ENCODE peak calls at places on chromosome 20, in seven cellular contexts. One of them, this sample, is unnamed.

GRCh38 chr20:54879393-54879792 is 404.0 kb downstream of the DOK5 start:
- DNase-seq in psoas muscle: no peak
- DNase-seq in HT1080: no peak
- DNase-seq in cerebellar nuclear complex: no peak
- DNase-seq in NCI-H2029 treated with DMSO at 0.1 percent for 48 hours: no peak
- DNase-seq in T-helper 2 cell: no peak
- DNase-seq in NCI-H2081 treated with DMSO at 0.1 percent for 48 hours: no peak
- DNase-seq in this sample: no peak

GRCh38 chr20:5674176-5674660 is 76.0 kb upstream of the SHLD1 start:
- DNase-seq in psoas muscle: no peak
- DNase-seq in HT1080: peak
- DNase-seq in cerebellar nuclear complex: no peak
- DNase-seq in NCI-H2029 treated with DMSO at 0.1 percent for 48 hours: peak
- DNase-seq in T-helper 2 cell: no peak
- DNase-seq in NCI-H2081 treated with DMSO at 0.1 percent for 48 hours: no peak
- DNase-seq in this sample: peak

GRCh38 chr20:56724246-56724757 is 95.2 kb downstream of the TFAP2C start:
- DNase-seq in psoas muscle: no peak
- DNase-seq in HT1080: no peak
- DNase-seq in cerebellar nuclear complex: no peak
- DNase-seq in NCI-H2029 treated with DMSO at 0.1 percent for 48 hours: no peak
- DNase-seq in T-helper 2 cell: no peak
- DNase-seq in NCI-H2081 treated with DMSO at 0.1 percent for 48 hours: no peak
- DNase-seq in this sample: no peak

GRCh38 chr20:47075263-47075662 is 180.6 kb downstream of the EYA2 start:
- DNase-seq in psoas muscle: no peak
- DNase-seq in HT1080: no peak
- DNase-seq in cerebellar nuclear complex: no peak
- DNase-seq in NCI-H2029 treated with DMSO at 0.1 percent for 48 hours: no peak
- DNase-seq in T-helper 2 cell: no peak
- DNase-seq in NCI-H2081 treated with DMSO at 0.1 percent for 48 hours: no peak
- DNase-seq in this sample: no peak

GRCh38 chr20:15703171-15703911 is 869.9 kb downstream of the KIF16B start:
- DNase-seq in psoas muscle: no peak
- DNase-seq in HT1080: peak
- DNase-seq in cerebellar nuclear complex: no peak
- DNase-seq in NCI-H2029 treated with DMSO at 0.1 percent for 48 hours: no peak
- DNase-seq in T-helper 2 cell: no peak
- DNase-seq in NCI-H2081 treated with DMSO at 0.1 percent for 48 hours: no peak
- DNase-seq in this sample: peak

GRCh38 chr20:49552007-49552406 is 15.9 kb downstream of the PTGIS start:
- DNase-seq in psoas muscle: no peak
- DNase-seq in HT1080: no peak
- DNase-seq in cerebellar nuclear complex: no peak
- DNase-seq in NCI-H2029 treated with DMSO at 0.1 percent for 48 hours: no peak
- DNase-seq in T-helper 2 cell: no peak
- DNase-seq in NCI-H2081 treated with DMSO at 0.1 percent for 48 hours: no peak
- DNase-seq in this sample: no peak

GRCh38 chr20:3701061-3701998 is 11.1 kb downstream of the SIGLEC1 start:
- DNase-seq in psoas muscle: no peak
- DNase-seq in HT1080: no peak
- DNase-seq in cerebellar nuclear complex: no peak
- DNase-seq in NCI-H2029 treated with DMSO at 0.1 percent for 48 hours: no peak
- DNase-seq in T-helper 2 cell: no peak
- DNase-seq in NCI-H2081 treated with DMSO at 0.1 percent for 48 hours: no peak
- DNase-seq in this sample: no peak

GRCh38 chr20:57087705-57088104 is 178.7 kb downstream of the BMP7 start:
- DNase-seq in psoas muscle: no peak
- DNase-seq in HT1080: no peak
- DNase-seq in cerebellar nuclear complex: no peak
- DNase-seq in NCI-H2029 treated with DMSO at 0.1 percent for 48 hours: no peak
- DNase-seq in T-helper 2 cell: no peak
- DNase-seq in NCI-H2081 treated with DMSO at 0.1 percent for 48 hours: no peak
- DNase-seq in this sample: no peak

GRCh38 chr20:3101737-3102574 is 17.4 kb upstream of the AVP start:
- DNase-seq in psoas muscle: no peak
- DNase-seq in HT1080: no peak
- DNase-seq in cerebellar nuclear complex: no peak
- DNase-seq in NCI-H2029 treated with DMSO at 0.1 percent for 48 hours: no peak
- DNase-seq in T-helper 2 cell: no peak
- DNase-seq in NCI-H2081 treated with DMSO at 0.1 percent for 48 hours: no peak
- DNase-seq in this sample: no peak

GRCh38 chr20:33419140-33419974 is 18.0 kb upstream of the CDK5RAP1 start:
- DNase-seq in psoas muscle: peak
- DNase-seq in HT1080: no peak
- DNase-seq in cerebellar nuclear complex: no peak
- DNase-seq in NCI-H2029 treated with DMSO at 0.1 percent for 48 hours: no peak
- DNase-seq in T-helper 2 cell: no peak
- DNase-seq in NCI-H2081 treated with DMSO at 0.1 percent for 48 hours: no peak
- DNase-seq in this sample: no peak

GRCh38 chr20:62906209-62906608 is 20.1 kb downstream of the DIDO1 start:
- DNase-seq in psoas muscle: peak
- DNase-seq in HT1080: no peak
- DNase-seq in cerebellar nuclear complex: peak
- DNase-seq in NCI-H2029 treated with DMSO at 0.1 percent for 48 hours: no peak
- DNase-seq in T-helper 2 cell: no peak
- DNase-seq in NCI-H2081 treated with DMSO at 0.1 percent for 48 hours: no peak
- DNase-seq in this sample: no peak

GRCh38 chr20:824490-824889 is 9.0 kb upstream of the FAM110A start:
- DNase-seq in psoas muscle: no peak
- DNase-seq in HT1080: no peak
- DNase-seq in cerebellar nuclear complex: no peak
- DNase-seq in NCI-H2029 treated with DMSO at 0.1 percent for 48 hours: no peak
- DNase-seq in T-helper 2 cell: no peak
- DNase-seq in NCI-H2081 treated with DMSO at 0.1 percent for 48 hours: no peak
- DNase-seq in this sample: no peak

GRCh38 chr20:14644698-14645097 is 307.3 kb upstream of the FLRT3 start:
- DNase-seq in psoas muscle: no peak
- DNase-seq in HT1080: no peak
- DNase-seq in cerebellar nuclear complex: no peak
- DNase-seq in NCI-H2029 treated with DMSO at 0.1 percent for 48 hours: peak
- DNase-seq in T-helper 2 cell: no peak
- DNase-seq in NCI-H2081 treated with DMSO at 0.1 percent for 48 hours: peak
- DNase-seq in this sample: no peak

GRCh38 chr20:63556873-63557478 is 3.0 kb downstream of the FNDC11 start:
- DNase-seq in psoas muscle: no peak
- DNase-seq in HT1080: no peak
- DNase-seq in cerebellar nuclear complex: no peak
- DNase-seq in NCI-H2029 treated with DMSO at 0.1 percent for 48 hours: no peak
- DNase-seq in T-helper 2 cell: no peak
- DNase-seq in NCI-H2081 treated with DMSO at 0.1 percent for 48 hours: no peak
- DNase-seq in this sample: no peak

GRCh38 chr20:1210501-1210900 is 7.2 kb downstream of the C20orf202 start:
- DNase-seq in psoas muscle: no peak
- DNase-seq in HT1080: no peak
- DNase-seq in cerebellar nuclear complex: no peak
- DNase-seq in NCI-H2029 treated with DMSO at 0.1 percent for 48 hours: no peak
- DNase-seq in T-helper 2 cell: no peak
- DNase-seq in NCI-H2081 treated with DMSO at 0.1 percent for 48 hours: no peak
- DNase-seq in this sample: no peak

GRCh38 chr20:5484926-5485325 is 168.2 kb upstream of the PROKR2 start:
- DNase-seq in psoas muscle: no peak
- DNase-seq in HT1080: no peak
- DNase-seq in cerebellar nuclear complex: no peak
- DNase-seq in NCI-H2029 treated with DMSO at 0.1 percent for 48 hours: no peak
- DNase-seq in T-helper 2 cell: no peak
- DNase-seq in NCI-H2081 treated with DMSO at 0.1 percent for 48 hours: no peak
- DNase-seq in this sample: no peak

GRCh38 chr20:43379239-43379917 is 78.3 kb upstream of the SRSF6 start:
- DNase-seq in psoas muscle: no peak
- DNase-seq in HT1080: peak
- DNase-seq in cerebellar nuclear complex: no peak
- DNase-seq in NCI-H2029 treated with DMSO at 0.1 percent for 48 hours: no peak
- DNase-seq in T-helper 2 cell: no peak
- DNase-seq in NCI-H2081 treated with DMSO at 0.1 percent for 48 hours: no peak
- DNase-seq in this sample: no peak

GRCh38 chr20:31915491-31916280 is 36.2 kb downstream of the PDRG1 start:
- DNase-seq in psoas muscle: no peak
- DNase-seq in HT1080: no peak
- DNase-seq in cerebellar nuclear complex: no peak
- DNase-seq in NCI-H2029 treated with DMSO at 0.1 percent for 48 hours: no peak
- DNase-seq in T-helper 2 cell: no peak
- DNase-seq in NCI-H2081 treated with DMSO at 0.1 percent for 48 hours: peak
- DNase-seq in this sample: no peak

GRCh38 chr20:37463726-37464125 is 57.3 kb upstream of the NNAT start:
- DNase-seq in psoas muscle: no peak
- DNase-seq in HT1080: no peak
- DNase-seq in cerebellar nuclear complex: no peak
- DNase-seq in NCI-H2029 treated with DMSO at 0.1 percent for 48 hours: no peak
- DNase-seq in T-helper 2 cell: no peak
- DNase-seq in NCI-H2081 treated with DMSO at 0.1 percent for 48 hours: no peak
- DNase-seq in this sample: no peak

GRCh38 chr20:24837721-24838456 is 111.2 kb upstream of the CST7 start:
- DNase-seq in psoas muscle: no peak
- DNase-seq in HT1080: peak
- DNase-seq in cerebellar nuclear complex: no peak
- DNase-seq in NCI-H2029 treated with DMSO at 0.1 percent for 48 hours: no peak
- DNase-seq in T-helper 2 cell: no peak
- DNase-seq in NCI-H2081 treated with DMSO at 0.1 percent for 48 hours: no peak
- DNase-seq in this sample: no peak

GRCh38 chr20:10898555-10898954 is 224.8 kb upstream of the JAG1 start:
- DNase-seq in psoas muscle: no peak
- DNase-seq in HT1080: no peak
- DNase-seq in cerebellar nuclear complex: no peak
- DNase-seq in NCI-H2029 treated with DMSO at 0.1 percent for 48 hours: no peak
- DNase-seq in T-helper 2 cell: no peak
- DNase-seq in NCI-H2081 treated with DMSO at 0.1 percent for 48 hours: no peak
- DNase-seq in this sample: no peak

GRCh38 chr20:18225652-18226051 is 62.7 kb upstream of the ZNF133 start:
- DNase-seq in psoas muscle: no peak
- DNase-seq in HT1080: no peak
- DNase-seq in cerebellar nuclear complex: no peak
- DNase-seq in NCI-H2029 treated with DMSO at 0.1 percent for 48 hours: no peak
- DNase-seq in T-helper 2 cell: no peak
- DNase-seq in NCI-H2081 treated with DMSO at 0.1 percent for 48 hours: no peak
- DNase-seq in this sample: no peak

GRCh38 chr20:52768649-52769048 is 203.5 kb upstream of the TSHZ2 start:
- DNase-seq in psoas muscle: no peak
- DNase-seq in HT1080: no peak
- DNase-seq in cerebellar nuclear complex: no peak
- DNase-seq in NCI-H2029 treated with DMSO at 0.1 percent for 48 hours: no peak
- DNase-seq in T-helper 2 cell: no peak
- DNase-seq in NCI-H2081 treated with DMSO at 0.1 percent for 48 hours: no peak
- DNase-seq in this sample: no peak

GRCh38 chr20:51811040-51811351 is 8.7 kb upstream of the SALL4 start:
- DNase-seq in psoas muscle: no peak
- DNase-seq in HT1080: no peak
- DNase-seq in cerebellar nuclear complex: no peak
- DNase-seq in NCI-H2029 treated with DMSO at 0.1 percent for 48 hours: no peak
- DNase-seq in T-helper 2 cell: no peak
- DNase-seq in NCI-H2081 treated with DMSO at 0.1 percent for 48 hours: no peak
- DNase-seq in this sample: no peak